ENCODE peak calls at places on chromosome 3, in seven cellular contexts. Y is SK-N-SH, I is K562, D is H1, K is GM12892, J is HepG2, X is GM12878. G is an unnamed sample.
A peak's percentile ranks its signal among the peaks of the same experiment; 100 is the strongest.

GRCh38 chr3:139935071-139935865 is at the start of gene CLSTN2:
- DNase-seq in I (peak; percentile 18), Y (peak; percentile 92), D (no peak), X (no peak), J (no peak), K (peak; percentile 51), G (peak; percentile 46)

GRCh38 chr3:49411550-49411967 is 217 bp downstream of the RHOA start:
- DNase-seq in D (no peak), Y (peak; percentile 81), I (peak; percentile 73), K (no peak), J (peak; percentile 44), X (no peak), G (no peak)

GRCh38 chr3:45509038-45509767 is 85.3 kb upstream of the LIMD1 start:
- DNase-seq in Y (no peak), I (no peak), J (no peak), D (peak; percentile 29), X (no peak), K (no peak), G (no peak)

GRCh38 chr3:170809021-170809974 is 60.7 kb downstream of the RPL22L1 start:
- DNase-seq in Y (peak; percentile 33), I (peak; percentile 62), X (no peak), K (no peak), D (no peak), J (peak; percentile 30), G (no peak)

GRCh38 chr3:58299839-58300516 is 6.1 kb upstream of the RPP14 start:
- DNase-seq in Y (peak; percentile 47), I (no peak), D (no peak), X (no peak), J (peak; percentile 25), K (no peak), G (no peak)

GRCh38 chr3:8278448-8278847 is 223.2 kb upstream of the LMCD1 start:
- DNase-seq in I (no peak), D (no peak), X (no peak), Y (no peak), K (no peak), J (no peak), G (no peak)

GRCh38 chr3:57077630-57078365 is 17.3 kb downstream of the SPATA12 start:
- DNase-seq in I (no peak), Y (no peak), K (no peak), D (no peak), J (peak; percentile 70), X (no peak), G (no peak)

GRCh38 chr3:58350627-58351013 is 17.9 kb downstream of the PXK start:
- DNase-seq in J (no peak), I (no peak), Y (no peak), D (no peak), K (no peak), X (no peak), G (no peak)

GRCh38 chr3:181839915-181840295 is 128.2 kb downstream of the SOX2 start:
- DNase-seq in X (no peak), J (no peak), I (no peak), K (no peak), D (no peak), Y (no peak), G (no peak)

GRCh38 chr3:167694121-167694520 is 40.4 kb upstream of the WDR49 start:
- DNase-seq in J (no peak), Y (no peak), D (no peak), K (no peak), X (no peak), I (no peak), G (no peak)

GRCh38 chr3:183587337-183587736 is 31.8 kb upstream of the KLHL6 start:
- DNase-seq in I (no peak), X (no peak), Y (no peak), D (no peak), J (no peak), K (no peak), G (no peak)

GRCh38 chr3:169283902-169284451 is 379.5 kb downstream of the MECOM start:
- DNase-seq in Y (no peak), D (no peak), K (no peak), J (no peak), X (no peak), I (no peak), G (no peak)

GRCh38 chr3:64082411-64082810 is 59.1 kb upstream of the PSMD6 start:
- DNase-seq in I (no peak), J (no peak), K (no peak), Y (no peak), D (no peak), X (no peak), G (no peak)

GRCh38 chr3:32384938-32385337 is 6.7 kb upstream of the CMTM7 start:
- DNase-seq in I (no peak), K (no peak), Y (peak; percentile 42), J (no peak), D (no peak), X (no peak), G (no peak)

GRCh38 chr3:50585919-50586762 is 16.8 kb downstream of the HEMK1 start:
- DNase-seq in K (no peak), I (no peak), J (no peak), X (no peak), Y (no peak), D (no peak), G (no peak)

GRCh38 chr3:17638351-17638750 is 104.1 kb downstream of the TBC1D5 start:
- DNase-seq in Y (no peak), X (no peak), D (no peak), J (no peak), I (no peak), K (no peak), G (no peak)

GRCh38 chr3:17639257-17639656 is 103.2 kb downstream of the TBC1D5 start:
- DNase-seq in I (no peak), J (no peak), X (no peak), D (no peak), K (no peak), Y (no peak), G (no peak)

GRCh38 chr3:17642474-17642873 is 100.0 kb downstream of the TBC1D5 start:
- DNase-seq in Y (no peak), D (no peak), I (no peak), K (no peak), X (no peak), J (no peak), G (no peak)

GRCh38 chr3:17640466-17640865 is 102.0 kb downstream of the TBC1D5 start:
- DNase-seq in I (no peak), J (no peak), K (no peak), D (no peak), X (no peak), Y (no peak), G (no peak)

DNA sequence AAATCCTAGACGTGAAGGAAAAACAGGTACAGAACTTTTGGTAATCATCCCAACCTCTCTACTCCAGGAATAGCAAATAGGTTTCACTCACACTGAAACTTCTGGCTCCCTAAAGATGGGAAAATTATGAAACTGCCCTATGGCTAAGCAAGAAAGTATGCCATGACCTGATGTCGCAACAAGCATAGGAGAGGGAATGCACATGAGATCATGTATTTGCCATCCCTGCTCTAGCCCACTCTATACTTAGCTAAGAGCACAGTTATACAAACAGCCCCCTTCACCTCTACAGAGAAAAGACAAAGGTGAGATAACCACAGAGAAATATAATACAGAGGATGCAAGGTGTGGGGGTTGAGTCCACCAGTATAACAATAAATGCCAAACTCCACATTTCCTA is 102.7 kb downstream of the TBC1D5 start:
- DNase-seq in J (peak; percentile 92), Y (no peak), X (no peak), I (no peak), K (no peak), D (no peak), G (no peak)
- TF ChIP-seq TAF1 in J (no peak), Y (no peak), X (no peak), I (no peak), K (no peak), D (no peak), G (no peak)

DNA sequence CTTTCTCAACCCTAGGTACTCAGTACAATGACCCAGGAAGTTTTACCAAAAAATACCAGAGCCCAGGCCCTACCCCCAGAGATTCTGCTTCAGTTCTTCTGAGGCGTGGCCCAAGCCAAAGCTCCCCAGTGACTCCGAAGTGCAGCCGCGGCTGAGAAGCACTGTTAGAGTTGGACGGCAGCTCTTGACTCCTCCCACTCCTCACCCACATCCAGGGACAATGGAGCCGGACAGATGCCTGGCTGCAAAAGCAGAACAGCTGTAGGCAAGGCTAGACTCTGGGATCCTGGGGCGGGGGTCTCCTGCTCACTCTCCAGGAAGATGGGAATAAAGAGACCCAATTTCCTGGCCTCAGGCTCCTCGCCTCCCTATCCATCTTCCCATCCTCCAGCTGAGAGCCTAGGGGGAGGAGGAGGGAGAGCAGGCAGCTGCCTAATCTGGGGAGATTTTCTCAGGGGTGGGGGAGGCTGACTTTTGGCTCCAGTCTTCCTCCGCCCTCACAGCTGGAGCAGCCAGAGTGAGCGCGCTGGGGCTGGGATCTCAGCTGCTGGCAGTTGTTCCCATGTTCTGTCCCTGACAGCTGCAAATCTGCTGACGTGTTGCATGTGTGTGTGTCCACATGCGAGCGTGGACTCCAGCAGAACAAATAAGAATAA is 223.8 kb downstream of the OPA1 start:
- DNase-seq in X (no peak), J (no peak), Y (peak; percentile 67), K (no peak), I (peak; percentile 57), D (peak; percentile 51), G (no peak)
- TF ChIP-seq TAF1 in X (no peak), J (no peak), Y (no peak), K (no peak), I (no peak), D (peak; percentile 13), G (no peak)

GRCh38 chr3:9314796-9315195 is 48.1 kb upstream of the THUMPD3 start:
- DNase-seq in I (no peak), J (no peak), K (no peak), Y (peak; percentile 58), D (no peak), X (no peak), G (no peak)

GRCh38 chr3:9322780-9323179 is 40.1 kb upstream of the THUMPD3 start:
- DNase-seq in X (no peak), D (no peak), J (no peak), K (no peak), Y (no peak), I (no peak), G (no peak)

GRCh38 chr3:9311265-9311664 is 51.6 kb upstream of the THUMPD3 start:
- DNase-seq in D (no peak), I (no peak), J (no peak), Y (no peak), K (no peak), X (no peak), G (no peak)

GRCh38 chr3:9316881-9317341 is 45.9 kb upstream of the THUMPD3 start:
- DNase-seq in Y (no peak), X (no peak), I (no peak), K (no peak), J (no peak), D (no peak), G (no peak)
- TF ChIP-seq TAF1 in Y (no peak), X (no peak), I (no peak), K (no peak), J (no peak), D (peak; percentile 25), G (no peak)

DNA sequence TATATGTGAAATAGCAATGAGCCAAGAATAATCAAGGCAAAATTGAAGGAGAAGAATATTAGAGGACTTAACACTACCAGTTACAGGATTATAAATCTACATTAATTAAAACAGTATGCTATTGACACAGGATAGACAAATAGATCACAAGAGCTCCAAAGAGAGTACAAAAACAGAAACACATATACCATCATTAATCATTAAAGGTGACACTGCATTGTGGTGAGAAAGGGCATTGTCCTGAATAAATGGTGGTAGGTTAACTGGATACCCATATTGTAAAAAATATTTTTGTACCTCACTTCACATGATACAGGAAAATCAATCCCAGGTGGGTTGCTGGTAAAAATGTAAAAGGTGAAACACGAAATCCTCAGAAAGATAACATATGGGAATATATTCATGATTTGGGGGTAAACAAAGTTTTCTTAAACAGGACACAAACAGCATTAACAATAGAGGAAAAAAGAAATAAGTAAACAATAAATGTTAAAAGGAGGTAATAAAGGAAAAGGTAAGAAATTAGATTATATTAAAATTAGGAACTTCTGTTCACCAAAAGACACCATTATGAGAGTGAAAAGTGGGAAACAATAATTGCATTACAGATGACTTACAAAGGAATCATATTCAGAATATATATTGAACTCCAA is 145.2 kb downstream of the THRB start:
- DNase-seq in J (no peak), X (no peak), Y (no peak), K (no peak), I (no peak), D (no peak), G (no peak)
- TF ChIP-seq TAF1 in J (no peak), X (no peak), Y (no peak), K (no peak), I (no peak), D (no peak), G (no peak)